ENCODE peak calls at places on chromosome 17, in five cellular contexts. E, O, I, L and M are unnamed samples.

GRCh38 chr17:72878975-72879660 is 213.4 kb downstream of the SLC39A11 start:
- DNase-seq in E (no peak), O (no peak), I (no peak), L (no peak), M (no peak)

GRCh38 chr17:12180644-12181261 is 160.1 kb downstream of the MAP2K4 start:
- DNase-seq in E (no peak), O (no peak), I (peak), L (peak), M (no peak)

GRCh38 chr17:40107266-40107980 is 7.0 kb upstream of the NR1D1 start:
- DNase-seq in E (no peak), O (no peak), I (no peak), L (no peak), M (no peak)

GRCh38 chr17:57911834-57912673 is 43.2 kb downstream of the CUEDC1 start:
- DNase-seq in E (peak), O (peak), I (peak), L (peak), M (peak)

GRCh38 chr17:34252138-34252889 is 2.8 kb upstream of the CCL2 start:
- DNase-seq in E (peak), O (peak), I (peak), L (peak), M (peak)

GRCh38 chr17:73643012-73643845 is 1.0 kb downstream of the SDK2 start:
- DNase-seq in E (peak), O (no peak), I (no peak), L (peak), M (no peak)

GRCh38 chr17:60678118-60678444 is 430 bp downstream of the BCAS3 start:
- DNase-seq in E (no peak), O (no peak), I (no peak), L (no peak), M (no peak)

GRCh38 chr17:48593840-48594411 is 347 bp upstream of the HOXB5 start:
- DNase-seq in E (peak), O (peak), I (peak), L (peak), M (peak)

GRCh38 chr17:19727466-19728113 is 11.2 kb upstream of the SLC47A2 start:
- DNase-seq in E (no peak), O (peak), I (peak), L (peak), M (no peak)

GRCh38 chr17:43356999-43357398 is 41.8 kb upstream of the ARL4D start:
- DNase-seq in E (no peak), O (no peak), I (no peak), L (peak), M (no peak)

GRCh38 chr17:43334744-43335400 is 63.9 kb upstream of the ARL4D start:
- DNase-seq in E (no peak), O (no peak), I (no peak), L (peak), M (no peak)

GRCh38 chr17:50603340-50603739 is 31.3 kb upstream of the ABCC3 start:
- DNase-seq in E (no peak), O (no peak), I (no peak), L (peak), M (no peak)

GRCh38 chr17:50845260-50846147 is 10.1 kb downstream of the WFIKKN2 start:
- DNase-seq in E (no peak), O (no peak), I (no peak), L (no peak), M (no peak)

GRCh38 chr17:75645501-75645888 is 12.3 kb downstream of the SMIM5 start:
- DNase-seq in E (peak), O (no peak), I (peak), L (peak), M (peak)
- TF ChIP-seq POLR2A in E (no peak), O (no peak), I (no peak), L (no peak), M (no peak)

GRCh38 chr17:7579001-7579838 is at the start of gene CD68:
- DNase-seq in E (peak), O (peak), I (peak), L (peak), M (peak)
- TF ChIP-seq POLR2A in E (no peak), O (no peak), I (peak), L (no peak), M (peak)

DNA sequence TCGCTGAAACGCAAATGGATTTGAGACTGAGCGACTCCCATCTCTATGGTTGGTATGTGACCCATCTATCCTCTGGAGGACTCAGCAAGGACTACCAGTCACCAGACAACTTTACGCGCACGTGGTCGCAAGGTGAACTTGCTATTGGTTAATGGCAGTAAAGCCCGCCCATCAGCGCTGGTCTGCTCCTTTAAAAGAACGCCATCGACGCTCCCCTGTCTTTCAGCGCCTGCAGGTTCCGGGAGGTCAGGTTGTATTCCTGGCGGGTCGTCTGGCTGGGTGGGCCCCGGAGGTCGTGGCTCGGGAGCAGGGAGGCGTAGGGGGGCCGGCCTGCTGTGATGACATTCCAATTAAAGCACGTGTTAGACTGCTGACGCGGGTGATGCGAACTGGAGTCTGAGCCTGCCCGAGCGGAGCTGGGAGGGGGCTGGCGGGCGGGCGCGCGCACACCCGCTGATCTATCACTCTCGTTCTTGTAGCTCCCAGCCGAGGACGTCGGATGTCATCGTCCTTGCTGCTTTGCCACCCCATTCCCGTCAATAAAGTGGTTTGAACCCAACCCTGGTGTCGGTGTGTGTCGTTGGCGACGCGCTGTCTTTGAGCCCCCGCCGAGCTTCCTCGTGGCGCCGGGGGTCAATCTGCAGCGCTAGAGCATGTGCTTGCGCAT is 15.9 kb upstream of the ERN1 start:
- DNase-seq in E (peak), O (peak), I (peak), L (peak), M (peak)
- TF ChIP-seq POLR2A in E (no peak), O (peak), I (peak), L (peak), M (peak)

GRCh38 chr17:998111-998510 is 1.2 kb downstream of the TIMM22 start:
- DNase-seq in E (no peak), O (peak), I (no peak), L (no peak), M (no peak)

GRCh38 chr17:1001640-1002411 is 4.9 kb downstream of the TIMM22 start:
- DNase-seq in E (no peak), O (peak), I (no peak), L (no peak), M (no peak)

GRCh38 chr17:1000597-1001490 is 3.9 kb downstream of the TIMM22 start:
- DNase-seq in E (peak), O (peak), I (no peak), L (no peak), M (peak)

GRCh38 chr17:992933-993332 is 4.0 kb upstream of the TIMM22 start:
- DNase-seq in E (no peak), O (peak), I (no peak), L (no peak), M (no peak)

DNA sequence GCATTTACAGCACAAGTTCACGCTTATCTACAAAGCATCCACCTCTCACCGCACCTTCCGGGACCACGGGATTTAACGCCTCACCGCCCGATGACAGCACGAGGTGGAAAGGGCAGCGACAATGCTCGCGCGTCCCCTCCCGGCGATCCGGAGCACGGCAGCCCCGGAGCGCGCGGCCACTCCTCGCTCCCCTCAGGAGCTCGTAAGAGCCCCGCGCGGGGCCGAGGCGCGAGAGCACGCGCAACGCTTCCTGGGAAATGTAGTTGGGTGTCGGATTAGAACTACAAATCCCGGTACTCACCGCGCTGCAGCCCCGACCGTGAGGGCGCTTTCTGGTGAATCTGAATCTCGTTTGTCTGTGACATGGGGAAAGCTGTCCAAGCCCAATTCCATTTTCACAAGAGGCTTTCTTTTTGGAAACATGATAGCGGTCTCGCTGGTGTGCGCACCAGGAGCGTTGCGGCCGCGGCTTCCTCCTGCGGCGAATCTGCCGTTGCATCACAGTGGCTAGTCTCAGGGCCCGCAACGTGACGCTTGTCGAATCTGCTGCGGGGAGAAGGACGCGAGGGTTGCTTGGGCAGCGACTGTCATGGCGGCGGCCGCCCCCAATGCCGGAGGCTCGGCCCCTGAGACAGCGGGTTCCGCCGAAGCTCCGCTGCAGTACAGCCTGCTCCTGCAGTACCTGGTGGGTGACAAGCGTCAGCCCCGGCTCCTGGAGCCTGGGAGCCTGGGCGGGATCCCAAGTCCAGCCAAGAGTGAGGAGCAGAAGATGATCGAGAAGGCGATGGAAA is at the start of gene TIMM22:
- DNase-seq in E (peak), O (peak), I (peak), L (peak), M (peak)
- TF ChIP-seq POLR2A in E (no peak), O (peak), I (peak), L (peak), M (peak)

DNA sequence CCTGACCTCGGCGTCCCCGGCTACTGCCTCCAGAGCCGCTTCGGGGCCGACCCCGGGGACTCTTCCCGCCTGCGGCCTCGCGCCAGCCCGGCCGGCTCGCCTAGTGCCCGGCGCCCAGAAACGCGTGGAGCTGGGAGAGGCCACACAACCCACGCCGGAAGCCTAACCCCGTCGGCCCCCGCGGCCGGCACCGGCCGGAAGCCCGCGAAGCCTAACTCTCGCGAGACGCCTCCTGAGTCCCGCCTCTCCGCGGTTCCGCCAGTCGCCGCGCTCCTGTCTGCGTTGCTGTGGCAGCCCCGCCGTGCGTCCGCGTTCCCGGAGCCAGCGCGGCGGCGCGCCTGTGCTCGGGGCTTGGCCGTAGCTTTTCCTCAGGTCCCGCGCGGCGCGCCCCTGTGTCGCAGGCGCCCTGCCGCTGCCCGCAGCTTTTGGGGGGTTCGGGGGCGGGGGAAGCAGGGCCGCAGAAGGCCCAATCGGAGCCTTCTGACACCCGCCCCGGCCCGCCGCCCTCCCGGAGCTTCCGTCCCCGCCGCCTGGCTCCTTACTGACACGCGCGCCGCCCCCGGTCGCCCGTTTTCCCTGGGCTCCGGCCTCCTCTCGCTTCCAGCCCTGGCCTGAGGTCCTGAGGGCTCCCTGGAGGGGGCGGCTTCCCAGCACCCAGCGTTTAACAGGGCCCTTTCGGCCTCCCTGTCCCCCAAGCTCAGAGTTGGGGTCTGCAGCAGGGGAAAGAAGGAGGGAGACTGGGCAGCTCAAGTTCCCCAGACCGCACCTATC is 21.7 kb downstream of the NPTX1 start:
- DNase-seq in E (peak), O (peak), I (peak), L (peak), M (peak)
- TF ChIP-seq POLR2A in E (no peak), O (no peak), I (peak), L (peak), M (peak)

GRCh38 chr17:81558941-81559806 is 7.0 kb upstream of the FAAP100 start:
- DNase-seq in E (no peak), O (peak), I (no peak), L (peak), M (no peak)
- TF ChIP-seq POLR2A in E (no peak), O (no peak), I (no peak), L (no peak), M (no peak)

GRCh38 chr17:78180508-78180907 is 6.3 kb downstream of the TK1 start:
- DNase-seq in E (no peak), O (no peak), I (no peak), L (no peak), M (no peak)

GRCh38 chr17:78176548-78177025 is 8.2 kb downstream of the SYNGR2 start:
- DNase-seq in E (peak), O (peak), I (peak), L (peak), M (peak)

GRCh38 chr17:78182504-78182903 is 4.3 kb downstream of the TK1 start:
- DNase-seq in E (no peak), O (peak), I (peak), L (no peak), M (no peak)

GRCh38 chr17:78180083-78180482 is 6.8 kb downstream of the TK1 start:
- DNase-seq in E (no peak), O (no peak), I (no peak), L (no peak), M (no peak)

DNA sequence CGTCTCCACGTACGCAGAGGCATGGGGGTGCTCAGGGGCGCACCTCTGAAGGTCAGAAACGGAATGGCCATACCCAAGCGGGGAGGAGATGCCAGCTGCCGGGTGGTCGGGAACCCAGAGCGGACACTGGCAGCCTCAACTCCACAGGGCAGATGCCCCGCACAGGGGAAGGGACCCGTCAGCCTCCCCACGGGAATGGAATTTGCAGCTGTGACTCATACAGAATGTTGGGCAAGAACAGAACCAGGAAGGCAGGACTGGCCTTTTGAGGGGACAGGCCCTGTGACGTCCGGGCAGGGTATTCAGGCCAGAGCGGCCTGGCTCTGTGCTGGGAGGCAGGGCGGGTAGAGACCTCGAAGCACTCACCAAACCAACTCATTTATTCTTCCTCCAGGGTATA is 7.5 kb downstream of the TK1 start:
- DNase-seq in E (peak), O (no peak), I (no peak), L (no peak), M (peak)
- TF ChIP-seq POLR2A in E (no peak), O (no peak), I (no peak), L (no peak), M (no peak)